ENCODE peak calls at places on chromosomes 1 and 21, in seven cellular contexts. P is activated naive CD4-positive, alpha-beta T cell; W is hippocampal formation; B is head of caudate nucleus; C is activated CD8-positive, alpha-beta memory T cell treated with anti-CD3 and anti-CD28 coated beads, Interleukin-2, amount 50 U/mL, for 48 hours; L is activated CD4-positive, alpha-beta T cell treated with anti-CD3 and anti-CD28 coated beads, Interleukin-2, amount 10 ng/mL, durations not matched to agents 7 days and 5 days; H is dorsolateral prefrontal cortex. N is an unnamed sample.

GRCh38 chr21:44932366-44933181 is 7.3 kb upstream of the SLX9 start:
- DNase-seq in C (peak), B (peak), W (no peak), P (no peak), H (no peak), L (peak), N (no peak)

GRCh38 chr1:26161408-26162219 is 2.7 kb downstream of the FAM110D start:
- DNase-seq in B (peak), W (peak), L (peak), C (peak), P (no peak), H (no peak), N (peak)

GRCh38 chr1:20058531-20058930 is 11.5 kb upstream of the PLA2G5 start:
- DNase-seq in W (peak), B (no peak), C (peak), P (no peak), L (peak), H (peak), N (no peak)

GRCh38 chr21:44612029-44612486 is at the start of gene KRTAP10-8:
- DNase-seq in P (no peak), W (no peak), C (no peak), H (no peak), L (no peak), B (no peak), N (no peak)

GRCh38 chr1:19484338-19484792 is 974 bp downstream of the CAPZB start:
- DNase-seq in L (peak), P (no peak), W (no peak), B (peak), C (peak), H (no peak), N (peak)

GRCh38 chr1:25467193-25467592 is 36.5 kb downstream of the MACO1 start:
- DNase-seq in C (no peak), B (no peak), H (no peak), W (no peak), P (no peak), L (peak), N (no peak)

GRCh38 chr1:109152196-109152595 is 38.3 kb downstream of the ELAPOR1 start:
- DNase-seq in P (no peak), B (no peak), L (no peak), W (no peak), H (no peak), C (no peak), N (no peak)

GRCh38 chr1:156618853-156619581 is at the start of gene HAPLN2:
- DNase-seq in P (no peak), L (peak), C (no peak), W (peak), B (peak), H (no peak), N (peak)

GRCh38 chr1:108590947-108591346 is 31.0 kb downstream of the EEIG2 start:
- DNase-seq in H (no peak), L (peak), B (no peak), C (no peak), P (no peak), W (no peak), N (no peak)

GRCh38 chr1:19450811-19451564 is 34.4 kb downstream of the CAPZB start:
- DNase-seq in H (no peak), W (no peak), L (no peak), C (no peak), P (no peak), B (no peak), N (no peak)